ENCODE peak calls at places on chromosomes 3 and 15, in ten cellular contexts. R is IMR-90, T is MCF 10A, N is neural progenitor cell, Q is A549, X is Calu3, Z is HepG2, E is tibial nerve, B is kidney, Y is AG04450. W is an unnamed sample.
A peak's percentile ranks its signal among the peaks of the same experiment; 100 is the strongest.

GRCh38 chr15:50773389-50773788 is 7.9 kb upstream of the SPPL2A start:
- DNase-seq in R (peak; percentile 33), T (no peak), N (no peak), Q (no peak), X (no peak), Z (no peak), E (no peak), B (no peak), Y (no peak), W (no peak)

GRCh38 chr3:127114337-127115070 is 78.4 kb upstream of the PRR23E start:
- DNase-seq in R (no peak), T (no peak), N (no peak), Q (no peak), X (no peak), Z (no peak), E (no peak), B (no peak), Y (no peak), W (no peak)

GRCh38 chr15:90829942-90830440 is 38.4 kb upstream of the FURIN start:
- DNase-seq in R (no peak), T (no peak), N (no peak), Q (no peak), X (no peak), Z (no peak), E (no peak), B (no peak), Y (no peak), W (peak; percentile 69)

GRCh38 chr15:77187751-77188464 is 117.0 kb upstream of the TSPAN3 start:
- DNase-seq in R (peak; percentile 47), T (peak; percentile 8), N (no peak), Q (no peak), X (no peak), Z (no peak), E (peak; percentile 20), B (no peak), Y (no peak), W (peak; percentile 30)

GRCh38 chr15:96502196-96502595 is 171.7 kb downstream of the NR2F2 start:
- DNase-seq in R (no peak), T (no peak), N (no peak), Q (no peak), X (no peak), Z (no peak), E (no peak), B (no peak), Y (no peak), W (no peak)

GRCh38 chr3:128367726-128368125 is 99.0 kb downstream of the DNAJB8 start:
- DNase-seq in R (peak; percentile 14), T (peak; percentile 57), N (peak; percentile 33), Q (no peak), X (no peak), Z (no peak), E (no peak), B (peak; percentile 57), Y (no peak), W (no peak)

GRCh38 chr15:90570643-90571042 is 40.9 kb downstream of the CRTC3 start:
- DNase-seq in R (no peak), T (no peak), N (no peak), Q (no peak), X (no peak), Z (no peak), E (no peak), B (no peak), Y (no peak), W (no peak)

GRCh38 chr3:45976191-45977091 is 19.2 kb downstream of the FYCO1 start:
- DNase-seq in R (no peak), T (no peak), N (no peak), Q (no peak), X (no peak), Z (no peak), E (no peak), B (no peak), Y (no peak), W (no peak)

GRCh38 chr15:62619526-62619925 is 423.0 kb upstream of the TPM1 start:
- DNase-seq in R (no peak), T (no peak), N (no peak), Q (no peak), X (no peak), Z (no peak), E (no peak), B (no peak), Y (no peak), W (no peak)

GRCh38 chr3:73768594-73769308 is 144.0 kb upstream of the PDZRN3 start:
- DNase-seq in R (peak; percentile 19), T (no peak), N (no peak), Q (no peak), X (no peak), Z (no peak), E (no peak), B (no peak), Y (no peak), W (no peak)

GRCh38 chr3:193377591-193377990 is 962 bp downstream of the ATP13A5 start:
- DNase-seq in R (no peak), T (no peak), N (no peak), Q (no peak), X (no peak), Z (no peak), E (no peak), B (no peak), Y (no peak), W (no peak)

GRCh38 chr3:24288538-24289236 is 206.0 kb downstream of the THRB start:
- DNase-seq in R (no peak), T (no peak), N (no peak), Q (no peak), X (no peak), Z (no peak), E (no peak), B (no peak), Y (no peak), W (no peak)

GRCh38 chr3:58691997-58692396 is 25.4 kb upstream of the FAM3D start:
- DNase-seq in R (peak; percentile 7), T (peak; percentile 46), N (peak; percentile 70), Q (no peak), X (no peak), Z (no peak), E (no peak), B (no peak), Y (no peak), W (no peak)

GRCh38 chr3:197458179-197458707 is 97.5 kb downstream of the BDH1 start:
- DNase-seq in R (peak; percentile 13), T (peak; percentile 58), N (no peak), Q (peak; percentile 53), X (peak; percentile 66), Z (peak; percentile 80), E (no peak), B (no peak), Y (no peak), W (no peak)
- TF ChIP-seq CTCF in R (peak; percentile 44), T (peak; percentile 39), N (peak; percentile 35), Q (peak; percentile 34), X (peak; percentile 60), Z (peak; percentile 77), E (peak; percentile 11), B (peak; percentile 42), Y (peak; percentile 49), W (no peak)

DNA sequence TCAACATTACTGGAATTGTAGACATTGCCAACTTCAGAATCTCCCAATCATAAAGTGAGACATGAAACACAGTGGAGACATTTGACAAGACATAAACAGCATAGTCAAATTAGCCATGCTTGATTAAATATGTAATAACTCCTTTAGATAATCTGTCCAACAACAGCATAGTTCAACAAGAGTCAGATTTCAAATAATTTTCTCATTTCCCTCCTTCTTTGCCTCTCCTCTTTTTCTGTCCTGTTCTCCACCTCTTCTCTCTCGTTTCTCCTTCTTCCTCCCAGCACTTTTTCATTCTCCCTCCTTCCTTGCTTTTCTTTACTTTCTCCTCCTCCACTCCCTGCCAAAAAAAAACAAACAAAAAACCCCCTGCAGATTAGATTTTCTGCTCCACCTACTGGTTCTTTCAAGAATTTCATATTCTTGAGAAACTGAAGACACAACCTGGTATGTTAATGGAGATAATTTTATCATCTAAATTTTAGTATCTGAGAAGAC is 20.1 kb downstream of the CPOX start:
- DNase-seq in R (peak; percentile 33), T (peak; percentile 45), N (peak; percentile 20), Q (peak; percentile 21), X (no peak), Z (no peak), E (no peak), B (no peak), Y (no peak), W (no peak)
- TF ChIP-seq CTCF in R (peak; percentile 51), T (peak; percentile 79), N (peak; percentile 51), Q (peak; percentile 56), X (no peak), Z (peak; percentile 12), E (peak; percentile 27), B (no peak), Y (peak; percentile 62), W (no peak)

DNA sequence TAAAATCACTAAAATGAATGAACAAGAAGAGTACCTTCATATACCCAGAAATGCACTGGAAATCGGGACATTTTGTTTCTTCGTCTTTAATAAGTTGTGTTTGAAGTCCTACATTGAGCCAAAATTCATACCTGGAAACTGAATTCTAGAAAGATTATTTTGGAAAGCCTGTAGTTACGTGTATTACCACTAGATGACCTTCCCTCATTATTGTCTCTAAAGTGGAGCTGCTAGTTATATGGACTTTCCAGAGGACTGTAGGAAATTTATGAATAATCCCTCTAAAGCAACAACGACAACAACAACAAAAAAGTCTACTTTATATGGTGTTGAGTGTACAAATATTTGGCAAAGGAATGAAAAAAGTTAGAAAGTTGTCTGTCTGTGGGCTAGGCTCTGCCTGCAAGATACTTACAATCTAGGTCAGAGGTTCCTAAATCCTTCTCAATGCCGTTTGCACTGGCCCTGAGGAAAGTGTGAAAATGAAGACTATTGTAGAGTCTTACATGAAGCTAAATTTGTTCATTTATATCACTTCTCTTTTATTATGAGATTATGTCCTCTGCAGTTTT is 234.8 kb upstream of the NR2E3 start:
- DNase-seq in R (no peak), T (peak; percentile 23), N (no peak), Q (peak; percentile 25), X (no peak), Z (peak; percentile 10), E (no peak), B (no peak), Y (no peak), W (no peak)
- TF ChIP-seq CTCF in R (peak; percentile 56), T (peak; percentile 44), N (peak; percentile 45), Q (peak; percentile 78), X (peak; percentile 62), Z (peak; percentile 63), E (peak; percentile 10), B (no peak), Y (peak; percentile 61), W (no peak)

GRCh38 chr3:153293222-153293621 is 131.2 kb downstream of the RAP2B start:
- DNase-seq in R (peak; percentile 78), T (peak; percentile 81), N (no peak), Q (no peak), X (no peak), Z (no peak), E (no peak), B (no peak), Y (no peak), W (no peak)

GRCh38 chr3:153291052-153291689 is 129.1 kb downstream of the RAP2B start:
- DNase-seq in R (no peak), T (peak; percentile 65), N (peak; percentile 12), Q (no peak), X (peak; percentile 47), Z (peak; percentile 12), E (no peak), B (no peak), Y (no peak), W (no peak)

GRCh38 chr3:153287017-153287416 is 125.0 kb downstream of the RAP2B start:
- DNase-seq in R (no peak), T (no peak), N (no peak), Q (no peak), X (no peak), Z (no peak), E (no peak), B (no peak), Y (no peak), W (no peak)

GRCh38 chr3:153289334-153289808 is 127.3 kb downstream of the RAP2B start:
- DNase-seq in R (peak; percentile 63), T (no peak), N (no peak), Q (no peak), X (no peak), Z (no peak), E (no peak), B (no peak), Y (no peak), W (no peak)

GRCh38 chr3:153290278-153291015 is 128.4 kb downstream of the RAP2B start:
- DNase-seq in R (no peak), T (peak; percentile 43), N (no peak), Q (peak; percentile 15), X (peak; percentile 36), Z (no peak), E (no peak), B (no peak), Y (no peak), W (no peak)
- TF ChIP-seq CTCF in R (peak; percentile 35), T (peak; percentile 26), N (no peak), Q (peak; percentile 26), X (peak; percentile 68), Z (peak; percentile 38), E (no peak), B (peak; percentile 16), Y (peak; percentile 42), W (no peak)

W was measured in GM20000.